ENCODE peak calls at places on chromosomes 7 and 10, in eight cellular contexts. I is activated CD8-positive, alpha-beta T cell treated with anti-CD3 and anti-CD28 coated beads for 36 hours; D is neural crest cell; G is heart right ventricle; M is pancreas; L is GM12864; X is DND-41; Z is body of pancreas. P is an unnamed sample.
A peak's percentile ranks its signal among the peaks of the same experiment; 100 is the strongest.

GRCh38 chr7:138074540-138074939 is 1.7 kb upstream of the AKR1D1 start:
- DNase-seq in I (no peak), D (no peak), G (no peak), M (no peak), L (no peak), X (no peak), Z (no peak), P (no peak)

GRCh38 chr7:151228024-151228866 is 1.2 kb upstream of the ABCF2 start:
- DNase-seq in I (no peak), D (no peak), G (no peak), M (no peak), L (no peak), X (no peak), Z (no peak), P (no peak)

GRCh38 chr10:123287594-123288247 is 133.5 kb downstream of the BUB3 start:
- DNase-seq in I (peak; percentile 73), D (no peak), G (no peak), M (no peak), L (peak; percentile 10), X (no peak), Z (no peak), P (no peak)

GRCh38 chr7:92904292-92905131 is 68.1 kb upstream of the CDK6 start:
- DNase-seq in I (peak; percentile 96), D (no peak), G (no peak), M (no peak), L (peak; percentile 91), X (peak; percentile 90), Z (no peak), P (peak; percentile 61)

GRCh38 chr10:13922591-13922990 is 335.8 kb downstream of the PRPF18 start:
- DNase-seq in I (no peak), D (no peak), G (no peak), M (no peak), L (no peak), X (no peak), Z (no peak), P (no peak)

GRCh38 chr10:70493660-70494234 is 15.2 kb downstream of the PALD1 start:
- DNase-seq in I (peak; percentile 63), D (peak; percentile 41), G (peak; percentile 63), M (no peak), L (peak; percentile 77), X (no peak), Z (no peak), P (peak; percentile 76)

GRCh38 chr10:107215681-107216080 is 51.2 kb upstream of the SORCS1 start:
- DNase-seq in I (no peak), D (no peak), G (no peak), M (no peak), L (no peak), X (no peak), Z (no peak), P (no peak)

GRCh38 chr10:91185239-91185875 is 35.1 kb upstream of the PCGF5 start:
- DNase-seq in I (no peak), D (no peak), G (no peak), M (no peak), L (no peak), X (no peak), Z (no peak), P (no peak)

GRCh38 chr7:148501707-148502139 is 88.8 kb upstream of the C7orf33 start:
- DNase-seq in I (peak; percentile 43), D (peak; percentile 52), G (no peak), M (peak; percentile 12), L (peak; percentile 79), X (no peak), Z (no peak), P (peak; percentile 40)

GRCh38 chr7:66176914-66177313 is 28.2 kb upstream of the TPST1 start:
- DNase-seq in I (no peak), D (no peak), G (no peak), M (no peak), L (no peak), X (no peak), Z (no peak), P (no peak)

GRCh38 chr7:28168393-28169158 is 12.0 kb downstream of the JAZF1 start:
- DNase-seq in I (no peak), D (no peak), G (no peak), M (no peak), L (no peak), X (no peak), Z (no peak), P (no peak)

GRCh38 chr7:1301054-1301811 is 68.6 kb downstream of the UNCX start:
- DNase-seq in I (no peak), D (no peak), G (no peak), M (no peak), L (no peak), X (no peak), Z (no peak), P (no peak)

GRCh38 chr7:46838463-46838862 is 743.4 kb downstream of the TNS3 start:
- DNase-seq in I (no peak), D (no peak), G (no peak), M (no peak), L (no peak), X (no peak), Z (no peak), P (no peak)

GRCh38 chr7:69906309-69906995 is 308.2 kb downstream of the AUTS2 start:
- DNase-seq in I (peak; percentile 28), D (no peak), G (no peak), M (no peak), L (peak; percentile 75), X (peak; percentile 82), Z (no peak), P (peak; percentile 32)

GRCh38 chr10:124674768-124675222 is 69.4 kb downstream of the FAM53B start:
- DNase-seq in I (no peak), D (no peak), G (no peak), M (no peak), L (no peak), X (no peak), Z (no peak), P (no peak)

GRCh38 chr10:110989016-110989415 is 69.6 kb downstream of the SHOC2 start:
- DNase-seq in I (no peak), D (no peak), G (no peak), M (no peak), L (no peak), X (no peak), Z (no peak), P (no peak)

DNA sequence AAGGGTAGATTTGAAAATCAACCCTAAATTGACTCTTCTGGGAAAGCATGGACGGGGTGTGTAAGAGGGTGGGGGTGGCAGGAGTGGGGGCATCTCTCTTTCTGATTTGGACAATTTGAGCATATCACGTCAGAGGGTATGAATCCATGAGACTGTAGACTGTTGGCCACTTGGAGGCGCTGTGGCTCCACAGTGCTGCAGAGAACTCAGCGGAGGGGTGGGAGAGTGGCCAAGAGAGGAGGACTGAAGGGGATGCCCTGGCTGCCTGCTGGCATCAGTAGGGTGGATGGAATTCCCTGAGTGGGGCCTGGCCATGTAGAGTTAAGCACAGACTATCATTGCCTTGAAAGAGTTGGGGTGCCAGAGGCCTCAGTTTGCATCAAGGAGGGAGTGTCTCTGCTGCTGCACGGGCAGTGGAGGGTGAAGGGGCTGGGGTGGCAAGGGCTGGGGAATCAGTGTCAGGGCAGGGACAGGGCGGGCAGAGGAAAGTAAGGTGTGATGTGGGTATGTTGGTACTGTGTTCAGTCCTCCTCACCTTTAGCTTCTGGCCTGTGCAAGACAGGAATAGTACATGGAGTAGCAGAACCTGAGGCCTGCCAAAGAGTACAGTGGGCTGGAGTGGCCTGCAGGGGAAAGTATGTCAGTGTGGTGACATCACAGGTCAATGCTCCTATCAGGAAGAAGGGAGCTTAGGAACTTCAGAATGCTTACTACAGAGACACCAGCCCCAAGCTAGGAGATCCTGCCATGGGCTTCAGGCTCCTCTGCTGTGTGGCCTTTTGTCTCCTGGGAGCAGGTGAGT is 133.5 kb upstream of the PRSS58 start:
- DNase-seq in I (peak; percentile 70), D (no peak), G (no peak), M (no peak), L (no peak), X (peak; percentile 82), Z (no peak), P (peak; percentile 24)
- TF ChIP-seq CTCF in I (peak; percentile 61), D (peak; percentile 40), G (no peak), M (no peak), L (peak; percentile 54), X (peak; percentile 81), Z (no peak), P (peak; percentile 23)

GRCh38 chr10:18658992-18659783 is at the start of gene ARL5B:
- DNase-seq in I (peak; percentile 99), D (peak; percentile 93), G (peak; percentile 99), M (peak; percentile 97), L (peak; percentile 92), X (peak; percentile 97), Z (peak; percentile 98), P (peak; percentile 96)

GRCh38 chr10:18653112-18653511 is 1.7 kb upstream of the NSUN6 start:
- DNase-seq in I (no peak), D (no peak), G (no peak), M (no peak), L (no peak), X (no peak), Z (no peak), P (no peak)

GRCh38 chr10:18660816-18661431 is 1.7 kb downstream of the ARL5B start:
- DNase-seq in I (no peak), D (no peak), G (no peak), M (no peak), L (no peak), X (no peak), Z (no peak), P (no peak)

GRCh38 chr10:18659784-18660561 is 742 bp downstream of the ARL5B start:
- DNase-seq in I (peak; percentile 15), D (no peak), G (no peak), M (peak; percentile 54), L (no peak), X (no peak), Z (peak; percentile 76), P (peak; percentile 17)

GRCh38 chr10:18658301-18658991 is 785 bp upstream of the ARL5B start:
- DNase-seq in I (no peak), D (no peak), G (peak; percentile 24), M (no peak), L (no peak), X (no peak), Z (peak; percentile 41), P (peak; percentile 18)
- TF ChIP-seq CTCF in I (no peak), D (no peak), G (no peak), M (no peak), L (no peak), X (no peak), Z (no peak), P (no peak)

DNA sequence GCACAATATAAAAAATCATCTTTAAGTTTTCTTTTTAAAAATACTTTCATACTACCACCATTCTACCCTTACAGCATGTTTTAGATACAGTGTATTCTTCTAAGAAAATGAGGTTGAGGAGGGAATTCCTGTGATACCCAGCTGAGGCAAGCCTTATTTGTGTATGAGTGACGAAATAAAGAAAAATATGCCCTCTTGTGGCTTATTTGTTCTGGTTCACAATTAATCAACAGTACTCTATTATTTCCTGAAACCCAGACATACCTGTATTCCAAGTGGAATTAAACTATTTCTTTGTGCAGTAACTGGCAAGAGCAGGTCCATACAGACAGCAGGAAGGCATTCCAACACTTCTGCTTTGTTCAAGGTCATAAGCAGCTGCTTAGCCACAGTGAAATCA is 4.5 kb upstream of the SEMA3D start:
- DNase-seq in I (no peak), D (no peak), G (no peak), M (no peak), L (no peak), X (no peak), Z (no peak), P (no peak)
- TF ChIP-seq CTCF in I (no peak), D (peak; percentile 57), G (peak; percentile 30), M (no peak), L (no peak), X (no peak), Z (no peak), P (no peak)

DNA sequence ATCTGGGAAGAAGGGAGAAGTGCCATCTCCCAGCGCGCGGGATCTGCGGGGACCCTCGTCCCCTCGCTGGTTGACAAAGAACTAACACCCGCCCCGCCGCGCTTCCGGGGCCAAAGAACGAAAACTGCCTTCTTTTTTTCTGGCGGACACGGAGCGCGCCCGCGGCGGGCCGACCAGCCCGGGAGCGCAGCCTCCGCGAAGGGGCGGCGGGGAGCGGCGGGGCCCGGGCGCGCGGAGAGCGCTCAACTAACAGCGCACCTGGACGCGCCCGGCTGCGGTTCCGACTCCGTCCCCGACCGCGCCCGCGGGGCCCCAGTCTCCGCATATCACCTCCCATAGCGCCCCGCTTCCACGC is 380 bp downstream of the PDLIM1 start:
- DNase-seq in I (no peak), D (no peak), G (no peak), M (no peak), L (no peak), X (no peak), Z (no peak), P (peak; percentile 35)
- TF ChIP-seq CTCF in I (no peak), D (no peak), G (no peak), M (no peak), L (no peak), X (no peak), Z (no peak), P (no peak)

P was measured in GM10248.